ENCODE peak calls at places on chromosomes 7 and 10, in four cellular contexts. Q is mesenchymal stem cell, Y is psoas muscle, A is nucleus accumbens. B is an unnamed sample.

GRCh38 chr10:132707121-132707775 is 78.7 kb downstream of the NKX6-2 start:
- DNase-seq in Y (peak; percentile 26), Q (no peak), A (no peak), B (no peak)

GRCh38 chr7:2405601-2406345 is 2.4 kb downstream of the CHST12 start:
- DNase-seq in Y (no peak), Q (no peak), A (no peak), B (no peak)

GRCh38 chr7:6536262-6536770 is 14.9 kb downstream of the GRID2IP start:
- DNase-seq in Y (no peak), Q (no peak), A (no peak), B (no peak)

GRCh38 chr10:106311590-106311989 is 852.9 kb downstream of the SORCS1 start:
- DNase-seq in Q (no peak), Y (no peak), A (no peak), B (no peak)

GRCh38 chr10:3151889-3152565 is 20.6 kb downstream of the PITRM1 start:
- DNase-seq in Y (no peak), Q (no peak), A (no peak), B (peak; percentile 10)

GRCh38 chr7:123401295-123401694 is 133.1 kb downstream of the IQUB start:
- DNase-seq in Q (no peak), A (no peak), Y (no peak), B (no peak)

GRCh38 chr10:114541081-114541833 is 116.8 kb downstream of the ABLIM1 start:
- DNase-seq in A (no peak), Y (peak; percentile 79), Q (peak; percentile 76), B (peak; percentile 74)

GRCh38 chr10:102020938-102021337 is 35.0 kb downstream of the ARMH3 start:
- DNase-seq in A (no peak), Y (no peak), Q (no peak), B (no peak)

GRCh38 chr10:48288661-48289060 is 14.2 kb upstream of the FRMPD2 start:
- DNase-seq in Q (no peak), A (no peak), Y (no peak), B (no peak)

GRCh38 chr7:131105803-131106680 is 221.6 kb upstream of the MKLN1 start:
- DNase-seq in Q (peak; percentile 78), A (peak; percentile 46), Y (peak; percentile 92), B (peak; percentile 81)

GRCh38 chr7:90629306-90629918 is 33.3 kb downstream of the CDK14 start:
- DNase-seq in Y (no peak), A (no peak), Q (peak; percentile 75), B (peak; percentile 67)

B was measured in fibroblast of villous mesenchyme.